ENCODE peak calls at places on chromosomes 3 and 15, in six cellular contexts. One of them, this sample, is unnamed.

GRCh38 chr3:155102329-155102728 is 22.2 kb downstream of the MME start:
- DNase-seq in A673: no peak
- DNase-seq in heart right ventricle: no peak
- DNase-seq in Peyer's patch: no peak
- DNase-seq in cardiac muscle cell: no peak
- DNase-seq in brain microvascular endothelial cell: peak
- DNase-seq in this sample: no peak

GRCh38 chr3:119664850-119665379 is 4.5 kb upstream of the POPDC2 start:
- DNase-seq in A673: no peak
- DNase-seq in heart right ventricle: no peak
- DNase-seq in Peyer's patch: no peak
- DNase-seq in cardiac muscle cell: peak
- DNase-seq in brain microvascular endothelial cell: peak
- DNase-seq in this sample: no peak

GRCh38 chr3:121894191-121894990 is at the start of gene SLC15A2:
- DNase-seq in A673: peak
- DNase-seq in heart right ventricle: peak
- DNase-seq in Peyer's patch: no peak
- DNase-seq in cardiac muscle cell: peak
- DNase-seq in brain microvascular endothelial cell: no peak
- DNase-seq in this sample: no peak

GRCh38 chr3:129107793-129108192 is 13.8 kb downstream of the RAB43 start:
- DNase-seq in A673: no peak
- DNase-seq in heart right ventricle: no peak
- DNase-seq in Peyer's patch: no peak
- DNase-seq in cardiac muscle cell: no peak
- DNase-seq in brain microvascular endothelial cell: no peak
- DNase-seq in this sample: no peak

GRCh38 chr3:144127700-144128099 is 156.1 kb downstream of the DIPK2A start:
- DNase-seq in A673: no peak
- DNase-seq in heart right ventricle: no peak
- DNase-seq in Peyer's patch: no peak
- DNase-seq in cardiac muscle cell: no peak
- DNase-seq in brain microvascular endothelial cell: no peak
- DNase-seq in this sample: no peak

GRCh38 chr3:195596648-195597628 is 13.2 kb upstream of the APOD start:
- DNase-seq in A673: no peak
- DNase-seq in heart right ventricle: peak
- DNase-seq in Peyer's patch: no peak
- DNase-seq in cardiac muscle cell: peak
- DNase-seq in brain microvascular endothelial cell: no peak
- DNase-seq in this sample: no peak

GRCh38 chr15:39799552-39800011 is 16.9 kb upstream of the FSIP1 start:
- DNase-seq in A673: no peak
- DNase-seq in heart right ventricle: no peak
- DNase-seq in Peyer's patch: no peak
- DNase-seq in cardiac muscle cell: no peak
- DNase-seq in brain microvascular endothelial cell: no peak
- DNase-seq in this sample: no peak

GRCh38 chr15:79397264-79397663 is 34.9 kb upstream of the MINAR1 start:
- DNase-seq in A673: no peak
- DNase-seq in heart right ventricle: no peak
- DNase-seq in Peyer's patch: no peak
- DNase-seq in cardiac muscle cell: no peak
- DNase-seq in brain microvascular endothelial cell: no peak
- DNase-seq in this sample: no peak

GRCh38 chr15:69081310-69082004 is 67.0 kb downstream of the NOX5 start:
- DNase-seq in A673: peak
- DNase-seq in heart right ventricle: peak
- DNase-seq in Peyer's patch: no peak
- DNase-seq in cardiac muscle cell: peak
- DNase-seq in brain microvascular endothelial cell: peak
- DNase-seq in this sample: no peak

GRCh38 chr15:69826818-69827174 is 270.9 kb downstream of the TLE3 start:
- DNase-seq in A673: peak
- DNase-seq in heart right ventricle: no peak
- DNase-seq in Peyer's patch: no peak
- DNase-seq in cardiac muscle cell: no peak
- DNase-seq in brain microvascular endothelial cell: peak
- DNase-seq in this sample: no peak

GRCh38 chr15:76996526-76997401 is 1.8 kb downstream of the PSTPIP1 start:
- DNase-seq in A673: no peak
- DNase-seq in heart right ventricle: no peak
- DNase-seq in Peyer's patch: peak
- DNase-seq in cardiac muscle cell: peak
- DNase-seq in brain microvascular endothelial cell: no peak
- DNase-seq in this sample: no peak

GRCh38 chr3:98445949-98446406 is 17.0 kb upstream of the OR5K1 start:
- DNase-seq in A673: no peak
- DNase-seq in heart right ventricle: no peak
- DNase-seq in Peyer's patch: no peak
- DNase-seq in cardiac muscle cell: no peak
- DNase-seq in brain microvascular endothelial cell: no peak
- DNase-seq in this sample: no peak

GRCh38 chr3:190811775-190812480 is 50.6 kb downstream of the GMNC start:
- DNase-seq in A673: peak
- DNase-seq in heart right ventricle: peak
- DNase-seq in Peyer's patch: no peak
- DNase-seq in cardiac muscle cell: peak
- DNase-seq in brain microvascular endothelial cell: peak
- DNase-seq in this sample: no peak

GRCh38 chr3:131091768-131092167 is 65.1 kb downstream of the NEK11 start:
- DNase-seq in A673: peak
- DNase-seq in heart right ventricle: no peak
- DNase-seq in Peyer's patch: no peak
- DNase-seq in cardiac muscle cell: no peak
- DNase-seq in brain microvascular endothelial cell: peak
- DNase-seq in this sample: no peak

GRCh38 chr15:98713585-98714001 is 65.3 kb downstream of the IGF1R start:
- DNase-seq in A673: no peak
- DNase-seq in heart right ventricle: no peak
- DNase-seq in Peyer's patch: no peak
- DNase-seq in cardiac muscle cell: no peak
- DNase-seq in brain microvascular endothelial cell: no peak
- DNase-seq in this sample: no peak

GRCh38 chr15:82044373-82045178 is 1.2 kb downstream of the MEX3B start:
- DNase-seq in A673: peak
- DNase-seq in heart right ventricle: peak
- DNase-seq in Peyer's patch: no peak
- DNase-seq in cardiac muscle cell: peak
- DNase-seq in brain microvascular endothelial cell: peak
- DNase-seq in this sample: peak

GRCh38 chr3:175258763-175259162 is 399.6 kb downstream of the NAALADL2 start:
- DNase-seq in A673: no peak
- DNase-seq in heart right ventricle: no peak
- DNase-seq in Peyer's patch: no peak
- DNase-seq in cardiac muscle cell: no peak
- DNase-seq in brain microvascular endothelial cell: peak
- DNase-seq in this sample: no peak

GRCh38 chr3:175255698-175256097 is 396.6 kb downstream of the NAALADL2 start:
- DNase-seq in A673: no peak
- DNase-seq in heart right ventricle: no peak
- DNase-seq in Peyer's patch: no peak
- DNase-seq in cardiac muscle cell: peak
- DNase-seq in brain microvascular endothelial cell: peak
- DNase-seq in this sample: no peak

GRCh38 chr3:175260145-175260794 is 401.1 kb downstream of the NAALADL2 start:
- DNase-seq in A673: no peak
- DNase-seq in heart right ventricle: no peak
- DNase-seq in Peyer's patch: no peak
- DNase-seq in cardiac muscle cell: peak
- DNase-seq in brain microvascular endothelial cell: peak
- DNase-seq in this sample: no peak
- H3K4me3 ChIP-seq in A673: no peak
- H3K4me3 ChIP-seq in heart right ventricle: no peak
- H3K4me3 ChIP-seq in Peyer's patch: no peak
- H3K4me3 ChIP-seq in cardiac muscle cell: no peak
- H3K4me3 ChIP-seq in brain microvascular endothelial cell: no peak
- H3K4me3 ChIP-seq in this sample: no peak

GRCh38 chr3:114376091-114376490 is 82.3 kb downstream of the TIGIT start:
- DNase-seq in A673: peak
- DNase-seq in heart right ventricle: no peak
- DNase-seq in Peyer's patch: no peak
- DNase-seq in cardiac muscle cell: peak
- DNase-seq in brain microvascular endothelial cell: no peak
- DNase-seq in this sample: no peak
- TF ChIP-seq CTCF in A673: no peak
- TF ChIP-seq CTCF in heart right ventricle: no peak
- TF ChIP-seq CTCF in Peyer's patch: no peak
- TF ChIP-seq CTCF in cardiac muscle cell: no peak
- TF ChIP-seq CTCF in brain microvascular endothelial cell: no peak
- TF ChIP-seq CTCF in this sample: no peak

GRCh38 chr3:32500225-32500624 is 2.4 kb downstream of the CMTM6 start:
- DNase-seq in A673: no peak
- DNase-seq in heart right ventricle: no peak
- DNase-seq in Peyer's patch: no peak
- DNase-seq in cardiac muscle cell: no peak
- DNase-seq in brain microvascular endothelial cell: no peak
- DNase-seq in this sample: no peak

GRCh38 chr3:32502089-32502943 is at the start of gene CMTM6:
- DNase-seq in A673: peak
- DNase-seq in heart right ventricle: peak
- DNase-seq in Peyer's patch: peak
- DNase-seq in cardiac muscle cell: peak
- DNase-seq in brain microvascular endothelial cell: peak
- DNase-seq in this sample: peak

GRCh38 chr3:32501785-32502088 is 915 bp downstream of the CMTM6 start:
- DNase-seq in A673: no peak
- DNase-seq in heart right ventricle: no peak
- DNase-seq in Peyer's patch: no peak
- DNase-seq in cardiac muscle cell: no peak
- DNase-seq in brain microvascular endothelial cell: no peak
- DNase-seq in this sample: no peak

GRCh38 chr3:32500880-32501784 is 1.5 kb downstream of the CMTM6 start:
- DNase-seq in A673: no peak
- DNase-seq in heart right ventricle: no peak
- DNase-seq in Peyer's patch: no peak
- DNase-seq in cardiac muscle cell: peak
- DNase-seq in brain microvascular endothelial cell: no peak
- DNase-seq in this sample: no peak

DNA sequence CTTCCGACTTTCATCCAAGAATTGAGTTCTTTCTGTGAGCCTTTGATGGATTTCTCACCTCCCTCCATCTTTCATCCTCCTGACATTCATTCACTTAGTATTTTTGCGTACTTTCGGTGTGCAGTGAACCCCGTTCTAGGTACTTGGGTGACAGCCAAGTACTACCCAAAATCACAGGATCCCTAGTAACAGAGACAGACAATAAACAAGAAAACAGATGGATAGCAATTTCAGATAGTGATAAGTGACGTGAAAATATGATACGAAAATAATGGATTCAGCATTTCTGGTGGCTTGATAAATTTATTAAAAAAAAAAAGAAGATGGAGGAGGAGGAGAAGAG is 263 bp upstream of the CMTM6 start:
- DNase-seq in A673: no peak
- DNase-seq in heart right ventricle: no peak
- DNase-seq in Peyer's patch: no peak
- DNase-seq in cardiac muscle cell: no peak
- DNase-seq in brain microvascular endothelial cell: no peak
- DNase-seq in this sample: no peak
- H3K27ac ChIP-seq in A673: no peak
- H3K27ac ChIP-seq in heart right ventricle: peak
- H3K27ac ChIP-seq in Peyer's patch: peak
- H3K27ac ChIP-seq in cardiac muscle cell: peak
- H3K27ac ChIP-seq in brain microvascular endothelial cell: peak
- H3K27ac ChIP-seq in this sample: peak

DNA sequence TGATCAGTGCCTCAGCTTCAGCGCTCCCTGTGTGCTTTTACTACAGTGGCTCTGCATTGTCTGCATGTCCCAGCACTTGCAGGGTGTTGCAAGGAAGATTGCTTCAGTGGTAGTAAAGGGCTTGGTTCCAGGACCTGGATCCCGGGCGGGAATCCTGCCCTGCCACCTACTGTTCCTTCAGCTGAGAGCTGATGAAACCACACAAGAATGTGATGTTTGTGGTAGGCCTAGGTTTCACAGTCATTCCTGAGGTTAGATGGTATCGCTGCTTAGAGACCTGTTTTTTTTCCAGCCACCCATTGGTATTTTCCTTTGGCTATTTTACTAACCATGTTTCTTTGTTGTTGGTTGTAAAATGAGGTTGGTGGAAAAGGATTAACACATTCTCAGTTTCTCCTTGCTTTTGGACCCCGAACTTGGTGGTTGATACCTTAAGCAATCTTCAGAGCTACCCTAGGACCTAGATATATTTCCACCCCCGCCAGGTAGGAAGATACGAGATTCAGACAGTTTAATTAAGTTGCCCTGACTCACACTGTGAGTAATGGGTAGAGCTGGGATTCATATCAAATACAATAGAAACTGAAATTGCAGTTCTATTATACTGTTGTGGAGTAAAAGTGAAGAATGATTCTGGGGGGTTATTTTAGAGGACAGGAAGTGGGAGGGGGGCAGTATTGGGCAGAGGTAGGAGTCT is 11.4 kb downstream of the GPR87 start:
- DNase-seq in A673: peak
- DNase-seq in heart right ventricle: no peak
- DNase-seq in Peyer's patch: no peak
- DNase-seq in cardiac muscle cell: peak
- DNase-seq in brain microvascular endothelial cell: peak
- DNase-seq in this sample: no peak
- H3K4me3 ChIP-seq in A673: no peak
- H3K4me3 ChIP-seq in heart right ventricle: no peak
- H3K4me3 ChIP-seq in Peyer's patch: no peak
- H3K4me3 ChIP-seq in cardiac muscle cell: no peak
- H3K4me3 ChIP-seq in brain microvascular endothelial cell: peak
- H3K4me3 ChIP-seq in this sample: no peak

DNA sequence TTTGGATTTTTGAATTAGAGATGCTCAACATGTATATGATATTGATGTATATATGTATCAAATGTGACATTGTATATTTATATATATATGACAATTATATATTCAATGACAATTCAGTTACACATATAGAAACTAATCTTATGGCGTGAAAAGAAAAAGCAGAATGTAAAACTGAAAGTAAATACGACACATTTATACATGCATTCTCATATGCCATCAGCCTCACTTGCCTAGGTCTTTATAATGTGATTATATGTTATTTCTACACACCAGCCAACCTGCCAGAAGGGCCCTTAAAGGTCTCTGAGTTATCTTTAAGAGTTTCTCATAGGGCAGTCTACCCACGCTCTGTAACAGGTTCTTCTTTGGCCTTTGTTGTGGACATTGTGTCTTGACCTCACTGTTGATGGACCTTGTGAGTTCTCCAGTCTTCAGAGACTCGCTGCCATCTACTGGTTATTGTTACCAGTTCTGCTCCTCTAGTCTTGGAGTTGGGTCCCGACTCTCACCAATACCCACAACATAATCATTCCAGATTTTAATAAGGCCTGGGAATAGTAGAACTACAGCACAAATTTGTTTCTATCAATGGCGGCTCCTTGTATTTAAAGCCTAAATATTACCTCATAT is 371.5 kb upstream of the GOLIM4 start:
- DNase-seq in A673: no peak
- DNase-seq in heart right ventricle: peak
- DNase-seq in Peyer's patch: no peak
- DNase-seq in cardiac muscle cell: peak
- DNase-seq in brain microvascular endothelial cell: peak
- DNase-seq in this sample: no peak
- TF ChIP-seq CTCF in A673: no peak
- TF ChIP-seq CTCF in heart right ventricle: peak
- TF ChIP-seq CTCF in Peyer's patch: peak
- TF ChIP-seq CTCF in cardiac muscle cell: peak
- TF ChIP-seq CTCF in brain microvascular endothelial cell: peak
- TF ChIP-seq CTCF in this sample: no peak

This sample was measured in CD8-positive, alpha-beta T cell.